ENCODE peak calls at places on chromosomes 7 and 10, in nine cellular contexts. P is CD8-positive, alpha-beta memory T cell; U is astrocyte; B is adipocyte; N is effector memory CD4-positive, alpha-beta T cell; I is A549; O is aorta; C is AG04450; E is heart right ventricle. G is an unnamed sample.

GRCh38 chr7:66871076-66871475 is 49.9 kb upstream of the TMEM248 start:
- DNase-seq in C (no peak), E (no peak), U (no peak), I (no peak), O (no peak), P (no peak), B (no peak), N (no peak), G (no peak)

GRCh38 chr10:88271736-88272135 is 311.4 kb downstream of the RNLS start:
- DNase-seq in B (peak; percentile 54), P (no peak), N (no peak), C (no peak), O (no peak), E (no peak), I (no peak), U (no peak), G (no peak)

GRCh38 chr10:110609592-110609991 is 34.5 kb upstream of the RBM20 start:
- DNase-seq in P (no peak), C (no peak), E (no peak), I (peak; percentile 18), N (no peak), U (no peak), O (no peak), B (no peak), G (no peak)

GRCh38 chr10:43874984-43875383 is 226.3 kb upstream of the ZNF32 start:
- DNase-seq in E (no peak), C (no peak), I (no peak), U (no peak), N (no peak), B (no peak), O (no peak), P (no peak), G (no peak)

GRCh38 chr7:108455833-108456677 is at the start of gene NRCAM:
- DNase-seq in E (peak; percentile 11), B (peak; percentile 59), P (peak; percentile 81), N (no peak), U (peak; percentile 44), O (peak; percentile 44), C (no peak), I (peak; percentile 92), G (peak; percentile 76)

GRCh38 chr7:35793225-35793579 is 7.7 kb upstream of the SEPTIN7 start:
- DNase-seq in B (no peak), I (no peak), C (no peak), N (no peak), E (no peak), U (peak; percentile 4), P (no peak), O (no peak), G (no peak)

GRCh38 chr10:8054498-8055407 is at the start of gene GATA3:
- DNase-seq in I (peak; percentile 88), E (peak; percentile 68), B (peak; percentile 50), P (peak; percentile 78), O (peak; percentile 72), C (no peak), U (peak; percentile 68), N (peak; percentile 81), G (no peak)

GRCh38 chr7:91630581-91631370 is 249.7 kb downstream of the MTERF1 start:
- DNase-seq in E (no peak), U (no peak), O (no peak), B (no peak), N (no peak), I (no peak), P (no peak), C (no peak), G (no peak)

GRCh38 chr10:68224810-68225209 is 7.1 kb downstream of the ATOH7 start:
- DNase-seq in N (no peak), E (no peak), O (no peak), C (no peak), P (no peak), U (no peak), I (no peak), B (peak; percentile 44), G (no peak)

GRCh38 chr10:130739016-130739756 is 572.3 kb downstream of the TCERG1L start:
- DNase-seq in N (no peak), O (no peak), P (no peak), U (no peak), E (no peak), B (no peak), I (no peak), C (no peak), G (no peak)

GRCh38 chr7:128938524-128939074 is 872 bp downstream of the IRF5 start:
- DNase-seq in O (no peak), U (no peak), C (no peak), E (no peak), N (no peak), I (no peak), B (peak; percentile 33), P (no peak), G (peak; percentile 76)

GRCh38 chr7:129351320-129351719 is 82.9 kb upstream of the STRIP2 start:
- DNase-seq in P (no peak), C (no peak), N (no peak), U (peak; percentile 29), B (peak; percentile 53), E (no peak), O (no peak), I (no peak), G (no peak)

GRCh38 chr7:83832009-83832408 is 183.1 kb upstream of the SEMA3E start:
- DNase-seq in P (no peak), E (no peak), C (no peak), B (no peak), N (no peak), U (no peak), I (no peak), O (no peak), G (no peak)

GRCh38 chr10:70964881-70965280 is 76.5 kb upstream of the PCBD1 start:
- DNase-seq in E (no peak), N (no peak), B (no peak), P (no peak), C (no peak), I (no peak), U (no peak), O (no peak), G (no peak)

GRCh38 chr10:70271996-70272924 is 11.5 kb downstream of the NPFFR1 start:
- DNase-seq in E (no peak), I (no peak), B (no peak), N (no peak), C (no peak), U (no peak), O (no peak), P (no peak), G (no peak)

GRCh38 chr10:122164028-122164601 is 107.0 kb upstream of the BTBD16 start:
- DNase-seq in E (no peak), U (peak; percentile 41), I (no peak), N (no peak), C (no peak), B (no peak), O (no peak), P (no peak), G (peak; percentile 68)

DNA sequence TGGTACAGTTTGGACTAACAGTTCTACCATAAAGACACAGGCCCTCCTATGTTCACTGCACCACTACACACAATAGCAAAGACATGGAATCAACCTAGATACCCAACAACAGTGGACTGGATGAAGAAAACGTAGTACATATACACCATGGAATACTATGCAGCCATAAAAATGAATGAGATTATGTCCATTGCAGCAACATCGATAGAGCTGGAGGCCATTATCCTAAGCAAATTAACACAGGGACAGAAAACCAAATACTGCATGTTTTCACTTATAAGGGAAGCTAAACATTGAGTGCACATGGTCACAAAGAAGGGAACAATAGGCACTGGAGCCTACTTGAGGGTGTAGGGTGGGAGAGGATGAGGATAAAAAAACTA is 75.0 kb downstream of the MEST start:
- DNase-seq in B (no peak), O (no peak), N (no peak), E (no peak), P (no peak), U (no peak), C (no peak), I (no peak), G (no peak)
- H3K9me3 ChIP-seq in B (peaks cover 5% of the 10 kb centered on the region), O (no peaks in the 10 kb centered on the region), N (no peaks in the 10 kb centered on the region), E (no peaks in the 10 kb centered on the region), P (peaks cover 3% of the 10 kb centered on the region), U (peaks cover 3% of the 10 kb centered on the region), C (peaks cover 8% of the 10 kb centered on the region), I (no peaks in the 10 kb centered on the region), G (no peaks in the 10 kb centered on the region)

GRCh38 chr7:157690833-157691382 is 354.1 kb downstream of the DNAJB6 start:
- DNase-seq in N (no peak), C (no peak), O (peak; percentile 56), I (no peak), U (peak; percentile 94), P (no peak), B (peak; percentile 7), E (peak; percentile 55), G (no peak)
- H3K4me3 ChIP-seq in N (peak overlapping the region; percentile 32), C (no peak overlapping the region), O (no peak overlapping the region), I (no peak overlapping the region), U (peak overlapping the region; percentile 62), P (no peak overlapping the region), B (no peak overlapping the region), E (peak overlapping the region; percentile 56), G (peak overlapping the region; percentile 19)

DNA sequence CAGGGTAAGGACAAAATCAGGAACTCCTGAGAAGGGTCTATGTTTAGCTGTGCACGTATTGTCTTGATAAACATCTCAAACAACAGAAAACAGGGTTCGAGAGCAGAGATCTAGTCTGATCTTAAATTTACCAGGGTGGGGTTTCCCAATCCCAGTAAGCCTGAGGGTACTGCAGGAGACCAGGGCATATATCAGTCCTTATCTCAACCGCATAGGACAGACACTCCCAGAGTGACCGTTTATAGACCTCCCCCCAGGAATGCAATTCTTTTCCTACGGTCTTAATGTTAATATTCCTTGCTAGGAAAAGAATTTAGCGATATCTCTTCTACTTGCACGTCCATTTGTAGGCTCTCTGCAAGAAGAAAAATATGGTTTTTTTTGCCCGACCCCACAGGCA is 35.5 kb downstream of the VIM start:
- DNase-seq in B (no peak), P (no peak), E (no peak), I (no peak), C (no peak), N (no peak), O (no peak), U (no peak), G (no peak)
- H3K9me3 ChIP-seq in B (peaks cover 42% of the 10 kb centered on the region), P (peaks cover 16% of the 10 kb centered on the region), E (peaks cover 9% of the 10 kb centered on the region), I (peaks cover 40% of the 10 kb centered on the region), C (peaks cover 23% of the 10 kb centered on the region), N (peaks cover 10% of the 10 kb centered on the region), O (peaks cover 6% of the 10 kb centered on the region), U (peaks cover 20% of the 10 kb centered on the region), G (peaks cover 36% of the 10 kb centered on the region)

DNA sequence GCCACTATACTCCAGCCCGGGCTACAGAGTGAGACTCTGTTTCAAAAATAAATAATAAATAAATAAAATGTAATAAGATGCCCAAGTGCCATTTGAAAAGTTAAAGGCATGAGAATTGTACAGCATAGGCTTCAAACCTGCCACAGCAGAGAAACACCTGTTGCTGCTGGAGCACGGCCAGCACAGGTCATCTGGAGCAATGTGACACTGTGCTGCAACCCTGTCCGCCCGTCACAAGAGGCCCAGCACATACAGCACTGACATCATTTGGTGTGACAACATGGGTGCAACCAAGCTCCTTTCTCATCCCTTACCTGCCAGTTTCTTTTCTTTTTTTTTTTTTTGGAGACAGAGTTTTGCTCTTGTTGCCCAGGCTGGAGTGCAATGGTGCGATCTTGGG is 1.3 kb downstream of the RFC2 start:
- DNase-seq in N (no peak), C (no peak), E (no peak), O (no peak), P (no peak), B (no peak), I (no peak), U (no peak), G (no peak)
- H3K4me3 ChIP-seq in N (no peak overlapping the region), C (peak overlapping the region; percentile 99), E (no peak overlapping the region), O (no peak overlapping the region), P (no peak overlapping the region), B (peak overlapping the region; percentile 98), I (peak overlapping the region; percentile 96), U (peak overlapping the region; percentile 89), G (no peak overlapping the region)

G was measured in left lung.